ENCODE peak calls at places on chromosomes 11 and 22, in seven cellular contexts. O is stimulated activated CD8-positive, alpha-beta memory T cell treated with anti-CD3 and anti-CD28 coated beads, Interleukin-4, amount 100 ng/mL, for 4 hours; G is AG04449; S is left lung; F is stromal cell of bone marrow; L is NCI-H345; C is NCI-H2081. U is an unnamed sample.

GRCh38 chr22:11629661-11630385 is 3898.2 kb upstream of the OR11H1 start:
- DNase-seq in G (no peak), L (no peak), C (no peak), S (peak), O (no peak), F (no peak), U (peak)

GRCh38 chr11:106491751-106492150 is 414.3 kb downstream of the AASDHPPT start:
- DNase-seq in L (no peak), S (no peak), O (no peak), G (no peak), F (no peak), C (no peak), U (no peak)

GRCh38 chr22:48974443-48975251 is 853.0 kb downstream of the BRD1 start:
- DNase-seq in O (no peak), L (no peak), G (no peak), F (no peak), S (peak), C (no peak), U (no peak)

GRCh38 chr11:47325271-47326041 is 27.0 kb downstream of the MYBPC3 start:
- DNase-seq in G (no peak), L (no peak), F (no peak), S (no peak), O (no peak), C (no peak), U (no peak)

GRCh38 chr11:111408789-111409727 is 30.0 kb upstream of the POU2AF1 start:
- DNase-seq in O (no peak), S (no peak), G (no peak), F (peak), L (no peak), C (no peak), U (no peak)

GRCh38 chr11:68014157-68014965 is 4.2 kb downstream of the ALDH3B1 start:
- DNase-seq in G (no peak), S (peak), L (no peak), O (no peak), C (no peak), F (peak), U (no peak)

GRCh38 chr11:112511271-112511670 is 250.6 kb upstream of the PLET1 start:
- DNase-seq in O (no peak), C (no peak), G (no peak), S (no peak), F (no peak), L (no peak), U (no peak)

GRCh38 chr22:26722159-26722558 is 64.8 kb downstream of the MIAT start:
- DNase-seq in L (no peak), S (no peak), O (no peak), F (no peak), G (no peak), C (no peak), U (no peak)

GRCh38 chr11:113862430-113862829 is 12.9 kb downstream of the USP28 start:
- DNase-seq in F (no peak), G (no peak), C (no peak), S (no peak), O (no peak), L (peak), U (no peak)

GRCh38 chr22:22109693-22110466 is 127.3 kb upstream of the TOP3B start:
- DNase-seq in L (no peak), F (no peak), G (no peak), O (no peak), S (no peak), C (no peak), U (no peak)

GRCh38 chr11:119479685-119480275 is 56.8 kb upstream of the THY1 start:
- DNase-seq in F (no peak), L (no peak), S (no peak), C (no peak), O (no peak), G (no peak), U (peak)

GRCh38 chr11:30579776-30580175 is 6.4 kb downstream of the MPPED2 start:
- DNase-seq in O (no peak), G (no peak), C (no peak), F (no peak), S (no peak), L (no peak), U (no peak)

GRCh38 chr11:134471341-134472187 is 59.5 kb upstream of the B3GAT1 start:
- DNase-seq in G (no peak), S (no peak), F (no peak), L (no peak), C (peak), O (no peak), U (no peak)

GRCh38 chr11:76269247-76269646 is 62.9 kb upstream of the WNT11 start:
- DNase-seq in L (no peak), O (no peak), S (peak), C (no peak), G (no peak), F (no peak), U (no peak)

GRCh38 chr11:8333431-8334401 is 70.0 kb upstream of the LMO1 start:
- DNase-seq in O (no peak), G (no peak), C (no peak), S (no peak), L (no peak), F (no peak), U (no peak)

GRCh38 chr11:86291466-86292262 is 10.4 kb upstream of the HIKESHI start:
- DNase-seq in L (peak), C (peak), S (no peak), G (no peak), O (peak), F (peak), U (no peak)

GRCh38 chr22:17868771-17869170 is 94.5 kb upstream of the BID start:
- DNase-seq in O (no peak), F (no peak), C (no peak), G (no peak), L (no peak), S (no peak), U (no peak)

GRCh38 chr22:43090130-43090789 is 1.1 kb upstream of the TTLL1 start:
- DNase-seq in F (peak), O (no peak), C (peak), L (peak), G (peak), S (no peak), U (no peak)

GRCh38 chr11:61955416-61956135 is 5.4 kb downstream of the BEST1 start:
- DNase-seq in O (no peak), C (no peak), F (no peak), L (no peak), S (peak), G (no peak), U (peak)

GRCh38 chr11:88174627-88175003 is 628 bp downstream of the RAB38 start:
- DNase-seq in F (peak), G (peak), C (peak), L (peak), S (peak), O (no peak), U (peak)

GRCh38 chr11:59614277-59615131 is 1.1 kb downstream of the OSBP start:
- DNase-seq in S (no peak), F (no peak), O (no peak), L (no peak), C (no peak), G (no peak), U (no peak)

GRCh38 chr11:117690484-117691205 is 106.4 kb downstream of the DSCAML1 start:
- DNase-seq in G (no peak), O (no peak), F (no peak), L (no peak), S (no peak), C (no peak), U (no peak)

GRCh38 chr11:19080579-19080993 is 20.1 kb upstream of the MRGPRX2 start:
- DNase-seq in S (peak), C (no peak), F (peak), G (peak), O (no peak), L (no peak), U (no peak)

GRCh38 chr11:24496371-24496727 is 504 bp upstream of the LUZP2 start:
- DNase-seq in L (no peak), S (no peak), C (no peak), G (no peak), F (no peak), O (no peak), U (no peak)

GRCh38 chr11:73991471-73992006 is 8.9 kb upstream of the UCP2 start:
- DNase-seq in F (no peak), G (no peak), L (no peak), S (no peak), O (no peak), C (no peak), U (no peak)

GRCh38 chr22:29265929-29266328 is 1.9 kb downstream of the RHBDD3 start:
- DNase-seq in O (no peak), C (no peak), L (no peak), G (no peak), F (no peak), S (no peak), U (no peak)

GRCh38 chr11:68845351-68846002 is 3.8 kb upstream of the CPT1A start:
- DNase-seq in F (no peak), L (no peak), G (no peak), O (no peak), S (no peak), C (no peak), U (no peak)

GRCh38 chr11:109026891-109027489 is 362.1 kb downstream of the DDX10 start:
- DNase-seq in O (no peak), C (no peak), F (no peak), S (no peak), L (no peak), G (peak), U (no peak)

GRCh38 chr22:26245001-26245400 is 75.7 kb downstream of the SEZ6L start:
- DNase-seq in F (no peak), S (no peak), L (no peak), G (no peak), O (no peak), C (no peak), U (no peak)

GRCh38 chr11:47269002-47269828 is 718 bp upstream of the MADD start:
- DNase-seq in O (peak), C (peak), G (peak), L (peak), F (peak), S (peak), U (peak)

GRCh38 chr11:92826136-92826535 is 143.3 kb upstream of the MTNR1B start:
- DNase-seq in G (peak), C (no peak), S (no peak), F (peak), O (no peak), L (no peak), U (no peak)

GRCh38 chr11:63783925-63784592 is 15.5 kb upstream of the ZFTA start:
- DNase-seq in S (no peak), O (no peak), L (no peak), C (no peak), G (no peak), F (no peak), U (no peak)

GRCh38 chr22:48434868-48435250 is 1392.8 kb downstream of the BRD1 start:
- DNase-seq in O (no peak), L (no peak), F (no peak), S (no peak), C (no peak), G (no peak), U (no peak)

GRCh38 chr11:132367293-132367692 is 996.9 kb downstream of the NTM start:
- DNase-seq in S (no peak), F (no peak), G (no peak), L (no peak), O (no peak), C (no peak), U (no peak)

GRCh38 chr11:120819003-120819402 is 204.9 kb upstream of the TBCEL start:
- DNase-seq in O (no peak), L (no peak), C (peak), G (no peak), S (no peak), F (no peak), U (no peak)

GRCh38 chr22:25404556-25404922 is 159.9 kb upstream of the GRK3 start:
- DNase-seq in C (no peak), S (peak), L (no peak), O (no peak), G (no peak), F (no peak), U (peak)

GRCh38 chr11:92443109-92443508 is 218.5 kb downstream of the FAT3 start:
- DNase-seq in O (no peak), G (no peak), S (no peak), L (no peak), C (no peak), F (no peak), U (no peak)

GRCh38 chr11:106520146-106520912 is 442.9 kb downstream of the AASDHPPT start:
- DNase-seq in F (peak), L (no peak), G (no peak), C (no peak), O (no peak), S (no peak), U (no peak)

GRCh38 chr11:112440518-112440917 is 179.9 kb upstream of the PLET1 start:
- DNase-seq in S (no peak), C (no peak), F (no peak), O (no peak), G (no peak), L (no peak), U (no peak)

U was measured in suprapubic skin.